ENCODE peak calls at places on chromosomes 3 and 15, in seven cellular contexts. One of them, this sample, is unnamed. For H3K36me3, the result is how much of the 10 kb centered on the place peaks cover.

GRCh38 chr3:170063691-170064090 is 25.9 kb downstream of the GPR160 start:
- DNase-seq in sigmoid colon: no peak
- DNase-seq in brain microvascular endothelial cell: no peak
- DNase-seq in PC-3: no peak
- DNase-seq in astrocyte: no peak
- DNase-seq in vagina: no peak
- DNase-seq in hepatocyte: no peak
- DNase-seq in this sample: no peak

GRCh38 chr15:81151389-81151788 is 17.3 kb downstream of the CFAP161 start:
- DNase-seq in sigmoid colon: no peak
- DNase-seq in brain microvascular endothelial cell: no peak
- DNase-seq in PC-3: no peak
- DNase-seq in astrocyte: no peak
- DNase-seq in vagina: no peak
- DNase-seq in hepatocyte: no peak
- DNase-seq in this sample: no peak

GRCh38 chr15:29322407-29322806 is 52.8 kb upstream of the NSMCE3 start:
- DNase-seq in sigmoid colon: no peak
- DNase-seq in brain microvascular endothelial cell: peak
- DNase-seq in PC-3: no peak
- DNase-seq in astrocyte: peak
- DNase-seq in vagina: no peak
- DNase-seq in hepatocyte: peak
- DNase-seq in this sample: no peak

GRCh38 chr3:134651347-134652041 is 672 bp upstream of the KY start:
- DNase-seq in sigmoid colon: peak
- DNase-seq in brain microvascular endothelial cell: no peak
- DNase-seq in PC-3: no peak
- DNase-seq in astrocyte: peak
- DNase-seq in vagina: peak
- DNase-seq in hepatocyte: peak
- DNase-seq in this sample: no peak

GRCh38 chr3:128412180-128413002 is 54.3 kb downstream of the DNAJB8 start:
- DNase-seq in sigmoid colon: no peak
- DNase-seq in brain microvascular endothelial cell: no peak
- DNase-seq in PC-3: no peak
- DNase-seq in astrocyte: no peak
- DNase-seq in vagina: no peak
- DNase-seq in hepatocyte: no peak
- DNase-seq in this sample: no peak

GRCh38 chr3:10442151-10442795 is 63.1 kb downstream of the ATP2B2 start:
- DNase-seq in sigmoid colon: no peak
- DNase-seq in brain microvascular endothelial cell: no peak
- DNase-seq in PC-3: no peak
- DNase-seq in astrocyte: peak
- DNase-seq in vagina: no peak
- DNase-seq in hepatocyte: no peak
- DNase-seq in this sample: no peak

GRCh38 chr3:39101022-39101689 is 6.3 kb downstream of the GORASP1 start:
- DNase-seq in sigmoid colon: no peak
- DNase-seq in brain microvascular endothelial cell: no peak
- DNase-seq in PC-3: peak
- DNase-seq in astrocyte: no peak
- DNase-seq in vagina: no peak
- DNase-seq in hepatocyte: peak
- DNase-seq in this sample: no peak

GRCh38 chr3:46876313-46877300 is 914 bp upstream of the PTH1R start:
- DNase-seq in sigmoid colon: no peak
- DNase-seq in brain microvascular endothelial cell: no peak
- DNase-seq in PC-3: no peak
- DNase-seq in astrocyte: no peak
- DNase-seq in vagina: no peak
- DNase-seq in hepatocyte: no peak
- DNase-seq in this sample: no peak

GRCh38 chr15:95152741-95153140 is 921.4 kb downstream of the MCTP2 start:
- DNase-seq in sigmoid colon: no peak
- DNase-seq in brain microvascular endothelial cell: no peak
- DNase-seq in PC-3: no peak
- DNase-seq in astrocyte: peak
- DNase-seq in vagina: no peak
- DNase-seq in hepatocyte: no peak
- DNase-seq in this sample: no peak

DNA sequence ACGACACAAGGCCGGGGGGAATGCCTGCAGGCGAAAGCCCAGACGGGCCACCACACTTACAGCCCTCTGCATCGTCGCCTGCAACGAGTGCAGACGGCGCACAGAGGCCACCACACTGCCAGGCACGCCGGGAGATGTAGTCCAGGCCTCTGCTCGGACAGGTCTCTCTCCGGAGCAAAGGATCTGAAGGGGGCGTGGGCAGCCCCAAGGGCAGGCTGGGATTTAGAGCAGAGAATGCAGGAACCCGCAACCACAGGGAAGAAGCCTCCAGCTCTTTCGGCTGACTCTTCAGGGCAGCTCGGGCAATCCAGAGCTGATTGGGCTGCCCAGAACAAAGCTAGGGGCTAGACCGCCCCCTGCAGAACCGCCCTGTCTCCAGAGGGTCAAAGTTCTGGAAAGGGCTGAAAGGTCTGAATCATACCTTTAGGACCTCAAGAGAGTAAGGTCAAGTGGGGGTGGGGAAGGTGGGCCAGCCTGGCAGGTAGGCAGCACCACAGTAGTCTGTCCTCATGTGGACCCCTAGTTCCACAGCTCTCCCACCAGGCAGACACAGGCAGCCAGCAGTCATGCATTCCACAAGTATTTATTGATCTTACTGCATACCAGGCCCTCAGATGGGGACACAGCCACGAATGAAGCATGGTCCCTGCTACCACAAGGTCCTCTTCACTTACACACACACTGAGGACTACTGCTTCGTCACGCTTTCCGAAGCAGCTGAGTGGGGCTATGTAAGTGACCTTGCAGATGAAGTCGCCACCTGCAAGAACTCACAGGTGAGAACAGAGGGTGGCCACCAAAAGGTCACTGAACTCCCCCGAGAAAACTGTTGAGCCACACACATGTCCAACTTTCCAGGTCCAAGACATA is at the start of gene AMT:
- DNase-seq in sigmoid colon: no peak
- DNase-seq in brain microvascular endothelial cell: no peak
- DNase-seq in PC-3: no peak
- DNase-seq in astrocyte: no peak
- DNase-seq in vagina: no peak
- DNase-seq in hepatocyte: peak
- DNase-seq in this sample: no peak
- H3K36me3 ChIP-seq in sigmoid colon: under half
- H3K36me3 ChIP-seq in brain microvascular endothelial cell: under half
- H3K36me3 ChIP-seq in PC-3: under half
- H3K36me3 ChIP-seq in astrocyte: under half
- H3K36me3 ChIP-seq in vagina: under half
- H3K36me3 ChIP-seq in hepatocyte: under half
- H3K36me3 ChIP-seq in this sample: under half

DNA sequence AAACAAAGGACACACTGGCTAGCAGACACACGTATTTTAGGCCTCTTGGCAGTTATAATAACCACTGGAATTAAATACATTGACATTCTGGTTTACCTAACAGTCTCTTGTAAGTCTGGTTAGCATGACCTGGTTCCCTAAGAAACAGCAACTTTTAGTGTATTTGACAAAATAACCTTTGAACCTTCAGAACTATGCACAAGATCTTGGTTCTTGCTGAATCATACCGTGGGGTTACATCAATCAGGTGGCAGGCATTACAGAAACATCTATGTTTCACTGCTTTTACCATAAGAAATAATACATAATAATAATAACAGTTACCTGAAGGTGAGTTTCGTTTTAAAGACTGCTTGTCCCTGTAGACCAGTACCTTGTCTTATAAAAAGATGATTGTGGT is 18.8 kb downstream of the LEO1 start:
- DNase-seq in sigmoid colon: no peak
- DNase-seq in brain microvascular endothelial cell: no peak
- DNase-seq in PC-3: no peak
- DNase-seq in astrocyte: no peak
- DNase-seq in vagina: no peak
- DNase-seq in hepatocyte: no peak
- DNase-seq in this sample: no peak
- H3K36me3 ChIP-seq in sigmoid colon: under half
- H3K36me3 ChIP-seq in brain microvascular endothelial cell: half or more
- H3K36me3 ChIP-seq in PC-3: under half
- H3K36me3 ChIP-seq in astrocyte: half or more
- H3K36me3 ChIP-seq in vagina: under half
- H3K36me3 ChIP-seq in hepatocyte: under half
- H3K36me3 ChIP-seq in this sample: under half

DNA sequence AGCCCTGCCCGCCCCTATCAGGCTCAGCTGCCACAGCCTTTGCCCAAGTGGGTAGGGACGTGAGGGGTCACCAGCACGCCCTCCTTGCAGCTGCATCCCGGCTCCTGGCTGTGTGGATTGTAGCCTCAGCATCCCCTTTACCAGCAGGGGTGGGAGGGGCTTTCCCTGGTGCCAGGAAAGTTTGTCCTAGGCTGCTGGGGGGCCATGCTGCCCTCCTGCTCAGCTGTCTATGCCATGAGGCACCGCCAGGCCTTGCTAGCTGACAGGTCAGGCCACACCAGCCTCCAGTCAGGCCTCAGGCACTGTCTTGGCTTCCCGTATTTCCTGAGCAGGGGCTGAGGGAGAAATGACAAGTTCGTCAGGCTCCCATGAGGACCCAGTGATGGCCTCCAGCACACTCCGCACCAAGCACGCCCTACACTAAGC is 32.3 kb downstream of the TKT start:
- DNase-seq in sigmoid colon: no peak
- DNase-seq in brain microvascular endothelial cell: no peak
- DNase-seq in PC-3: no peak
- DNase-seq in astrocyte: no peak
- DNase-seq in vagina: no peak
- DNase-seq in hepatocyte: no peak
- DNase-seq in this sample: no peak
- H3K36me3 ChIP-seq in sigmoid colon: under half
- H3K36me3 ChIP-seq in brain microvascular endothelial cell: half or more
- H3K36me3 ChIP-seq in PC-3: half or more
- H3K36me3 ChIP-seq in astrocyte: under half
- H3K36me3 ChIP-seq in vagina: under half
- H3K36me3 ChIP-seq in hepatocyte: under half
- H3K36me3 ChIP-seq in this sample: under half

DNA sequence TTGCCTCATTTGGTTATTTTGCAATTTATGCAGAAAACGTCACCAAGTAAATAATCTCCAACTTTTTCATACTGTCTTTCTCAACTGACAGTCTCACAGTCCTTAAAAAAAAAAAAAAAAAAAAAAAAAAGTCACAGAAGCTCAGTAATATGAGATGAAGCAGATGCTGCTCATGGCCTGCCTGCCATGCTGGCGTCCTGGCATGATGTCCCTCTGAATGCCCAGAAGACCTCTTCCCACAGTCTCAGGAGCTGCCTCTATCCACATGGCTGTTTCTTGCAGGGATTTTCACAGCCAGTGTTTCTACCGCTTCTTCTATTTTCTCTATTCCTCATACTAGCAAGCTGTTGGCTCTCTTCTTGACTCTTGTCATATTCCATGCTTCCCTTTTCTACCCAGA is 87.7 kb downstream of the TGFBR2 start:
- DNase-seq in sigmoid colon: no peak
- DNase-seq in brain microvascular endothelial cell: no peak
- DNase-seq in PC-3: no peak
- DNase-seq in astrocyte: no peak
- DNase-seq in vagina: no peak
- DNase-seq in hepatocyte: no peak
- DNase-seq in this sample: no peak
- H3K36me3 ChIP-seq in sigmoid colon: under half
- H3K36me3 ChIP-seq in brain microvascular endothelial cell: under half
- H3K36me3 ChIP-seq in PC-3: under half
- H3K36me3 ChIP-seq in astrocyte: under half
- H3K36me3 ChIP-seq in vagina: under half
- H3K36me3 ChIP-seq in hepatocyte: under half
- H3K36me3 ChIP-seq in this sample: under half

GRCh38 chr3:63990204-63990603 is 33.1 kb downstream of the PSMD6 start:
- DNase-seq in sigmoid colon: no peak
- DNase-seq in brain microvascular endothelial cell: no peak
- DNase-seq in PC-3: no peak
- DNase-seq in astrocyte: no peak
- DNase-seq in vagina: no peak
- DNase-seq in hepatocyte: no peak
- DNase-seq in this sample: no peak
- H3K36me3 ChIP-seq in sigmoid colon: under half
- H3K36me3 ChIP-seq in brain microvascular endothelial cell: under half
- H3K36me3 ChIP-seq in PC-3: under half
- H3K36me3 ChIP-seq in astrocyte: under half
- H3K36me3 ChIP-seq in vagina: under half
- H3K36me3 ChIP-seq in hepatocyte: under half
- H3K36me3 ChIP-seq in this sample: under half

DNA sequence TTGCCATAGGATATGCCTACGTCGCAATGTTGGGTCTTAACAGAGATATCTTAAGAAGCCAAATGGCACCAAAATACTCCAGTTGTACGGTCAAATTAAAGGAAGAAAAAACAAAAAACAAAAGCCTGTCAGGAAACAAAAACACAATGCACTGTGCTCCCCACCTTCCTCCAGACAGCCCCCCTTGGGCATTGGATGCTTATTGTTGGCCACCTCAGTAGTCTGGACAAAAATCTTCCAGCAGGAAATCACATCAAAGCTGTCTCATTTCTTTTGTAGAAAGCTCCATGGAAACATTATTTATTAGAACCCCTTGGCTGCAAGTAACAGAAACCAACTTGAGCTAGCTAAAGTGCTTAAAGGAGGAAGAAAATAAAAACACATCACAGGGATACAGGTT is 651.4 kb upstream of the ADAMTS9 start:
- DNase-seq in sigmoid colon: no peak
- DNase-seq in brain microvascular endothelial cell: no peak
- DNase-seq in PC-3: no peak
- DNase-seq in astrocyte: no peak
- DNase-seq in vagina: no peak
- DNase-seq in hepatocyte: no peak
- DNase-seq in this sample: no peak
- H3K36me3 ChIP-seq in sigmoid colon: under half
- H3K36me3 ChIP-seq in brain microvascular endothelial cell: under half
- H3K36me3 ChIP-seq in PC-3: under half
- H3K36me3 ChIP-seq in astrocyte: under half
- H3K36me3 ChIP-seq in vagina: under half
- H3K36me3 ChIP-seq in hepatocyte: under half
- H3K36me3 ChIP-seq in this sample: under half